ENCODE peak calls at places on chromosomes 1 and 21, in ten cellular contexts. Z is stomach, E is esophagus muscularis mucosa, A is ovary, W is tibial nerve, I is GM12878, B is K562, K is A549, Q is sigmoid colon, V is HepG2. N is an unnamed sample.

GRCh38 chr1:65471901-65472332 is 51.4 kb downstream of the LEPR start:
- DNase-seq in Z (no peak), E (no peak), A (no peak), W (peak), I (no peak), B (no peak), K (no peak), Q (no peak), V (no peak), N (no peak)

GRCh38 chr1:101004666-101005065 is 20.9 kb downstream of the DPH5 start:
- DNase-seq in Z (no peak), E (no peak), A (no peak), W (no peak), I (no peak), B (no peak), K (no peak), Q (no peak), V (peak), N (no peak)

GRCh38 chr1:22107126-22107525 is 35.8 kb downstream of the WNT4 start:
- DNase-seq in Z (no peak), E (no peak), A (no peak), W (no peak), I (no peak), B (no peak), K (no peak), Q (no peak), V (no peak), N (no peak)

GRCh38 chr1:92486251-92487077 is at the start of gene GFI1:
- DNase-seq in Z (peak), E (no peak), A (no peak), W (no peak), I (no peak), B (no peak), K (no peak), Q (no peak), V (peak), N (peak)

GRCh38 chr1:238281418-238281817 is 390.7 kb upstream of the ZP4 start:
- DNase-seq in Z (no peak), E (no peak), A (no peak), W (no peak), I (no peak), B (no peak), K (no peak), Q (no peak), V (no peak), N (no peak)

GRCh38 chr1:181469829-181470228 is 13.5 kb upstream of the CACNA1E start:
- DNase-seq in Z (no peak), E (no peak), A (peak), W (no peak), I (no peak), B (peak), K (peak), Q (no peak), V (no peak), N (no peak)

GRCh38 chr1:73463848-73464247 is 734.1 kb downstream of the LRRIQ3 start:
- DNase-seq in Z (no peak), E (no peak), A (no peak), W (no peak), I (no peak), B (no peak), K (no peak), Q (no peak), V (no peak), N (no peak)

GRCh38 chr1:42165511-42166210 is 1.1 kb upstream of the GUCA2A start:
- DNase-seq in Z (peak), E (no peak), A (no peak), W (no peak), I (no peak), B (no peak), K (peak), Q (peak), V (peak), N (peak)

GRCh38 chr21:39637197-39637970 is 24.6 kb downstream of the B3GALT5 start:
- DNase-seq in Z (no peak), E (peak), A (no peak), W (no peak), I (no peak), B (no peak), K (no peak), Q (no peak), V (no peak), N (peak)

GRCh38 chr1:72412286-72412685 is 129.9 kb upstream of the NEGR1 start:
- DNase-seq in Z (no peak), E (no peak), A (no peak), W (no peak), I (no peak), B (no peak), K (no peak), Q (no peak), V (no peak), N (no peak)

GRCh38 chr1:207241164-207241934 is 80.1 kb upstream of the CD55 start:
- DNase-seq in Z (no peak), E (no peak), A (no peak), W (no peak), I (no peak), B (no peak), K (no peak), Q (no peak), V (peak), N (no peak)

GRCh38 chr21:36705679-36706481 is 7.0 kb downstream of the SIM2 start:
- DNase-seq in Z (no peak), E (no peak), A (no peak), W (no peak), I (no peak), B (peak), K (no peak), Q (no peak), V (no peak), N (no peak)

GRCh38 chr1:209398330-209398991 is 185.1 kb upstream of the CAMK1G start:
- DNase-seq in Z (no peak), E (no peak), A (no peak), W (no peak), I (no peak), B (no peak), K (peak), Q (peak), V (no peak), N (peak)

GRCh38 chr1:24275510-24275909 is 43.6 kb upstream of the GRHL3 start:
- DNase-seq in Z (no peak), E (no peak), A (no peak), W (no peak), I (no peak), B (no peak), K (no peak), Q (peak), V (no peak), N (no peak)

GRCh38 chr1:169634145-169634544 is 4.2 kb upstream of the SELP start:
- DNase-seq in Z (no peak), E (no peak), A (no peak), W (no peak), I (no peak), B (no peak), K (no peak), Q (no peak), V (no peak), N (no peak)

GRCh38 chr1:174217787-174218574 is 58.7 kb downstream of the RABGAP1L start:
- DNase-seq in Z (no peak), E (no peak), A (no peak), W (no peak), I (no peak), B (peak), K (peak), Q (no peak), V (peak), N (no peak)

GRCh38 chr1:245764040-245764439 is 609.3 kb downstream of the KIF26B start:
- DNase-seq in Z (no peak), E (no peak), A (no peak), W (no peak), I (no peak), B (no peak), K (no peak), Q (no peak), V (no peak), N (no peak)

GRCh38 chr1:228174482-228175315 is 9.1 kb downstream of the IBA57 start:
- DNase-seq in Z (no peak), E (no peak), A (peak), W (no peak), I (no peak), B (peak), K (peak), Q (peak), V (no peak), N (no peak)

GRCh38 chr21:27400045-27400444 is 433.2 kb upstream of the ADAMTS5 start:
- DNase-seq in Z (no peak), E (no peak), A (no peak), W (no peak), I (no peak), B (no peak), K (no peak), Q (no peak), V (no peak), N (no peak)

GRCh38 chr1:184823080-184823479 is 68.4 kb upstream of the EDEM3 start:
- DNase-seq in Z (no peak), E (no peak), A (no peak), W (no peak), I (no peak), B (no peak), K (no peak), Q (peak), V (no peak), N (no peak)

GRCh38 chr1:109078317-109078716 is 2.5 kb upstream of the TAF13 start:
- DNase-seq in Z (no peak), E (peak), A (no peak), W (no peak), I (no peak), B (no peak), K (no peak), Q (no peak), V (no peak), N (no peak)

GRCh38 chr1:201404722-201405483 is 5.8 kb upstream of the LAD1 start:
- DNase-seq in Z (no peak), E (no peak), A (no peak), W (no peak), I (no peak), B (no peak), K (no peak), Q (no peak), V (no peak), N (peak)

GRCh38 chr1:223700942-223701637 is 11.2 kb upstream of the CAPN2 start:
- DNase-seq in Z (no peak), E (no peak), A (peak), W (no peak), I (no peak), B (peak), K (peak), Q (no peak), V (peak), N (no peak)

GRCh38 chr1:202210370-202210769 is 16.8 kb downstream of the LGR6 start:
- DNase-seq in Z (no peak), E (no peak), A (no peak), W (no peak), I (no peak), B (no peak), K (no peak), Q (no peak), V (no peak), N (no peak)

GRCh38 chr1:226541631-226542622 is 6.6 kb upstream of the STUM start:
- DNase-seq in Z (peak), E (no peak), A (peak), W (peak), I (no peak), B (no peak), K (no peak), Q (peak), V (no peak), N (peak)

GRCh38 chr1:51583532-51583931 is 33.4 kb upstream of the OSBPL9 start:
- DNase-seq in Z (peak), E (peak), A (peak), W (peak), I (no peak), B (peak), K (no peak), Q (peak), V (peak), N (no peak)

GRCh38 chr21:35559881-35560280 is 500.4 kb downstream of the SETD4 start:
- DNase-seq in Z (no peak), E (no peak), A (no peak), W (no peak), I (no peak), B (no peak), K (no peak), Q (no peak), V (no peak), N (no peak)

GRCh38 chr1:19289244-19289643 is 674 bp upstream of the AKR7A3 start:
- DNase-seq in Z (no peak), E (no peak), A (no peak), W (no peak), I (no peak), B (no peak), K (no peak), Q (no peak), V (no peak), N (no peak)

GRCh38 chr1:100404816-100405215 is 52.5 kb downstream of the CDC14A start:
- DNase-seq in Z (no peak), E (no peak), A (no peak), W (no peak), I (no peak), B (no peak), K (no peak), Q (no peak), V (no peak), N (no peak)

GRCh38 chr21:30793581-30794314 is 19.3 kb downstream of the KRTAP8-1 start:
- DNase-seq in Z (no peak), E (no peak), A (no peak), W (no peak), I (no peak), B (no peak), K (no peak), Q (no peak), V (no peak), N (no peak)

GRCh38 chr1:239930646-239931262 is 160.9 kb upstream of the FMN2 start:
- DNase-seq in Z (no peak), E (no peak), A (no peak), W (no peak), I (no peak), B (no peak), K (no peak), Q (no peak), V (no peak), N (no peak)

GRCh38 chr1:9127395-9128160 is 1.3 kb downstream of the GPR157 start:
- DNase-seq in Z (no peak), E (no peak), A (no peak), W (no peak), I (no peak), B (no peak), K (no peak), Q (no peak), V (no peak), N (no peak)

GRCh38 chr1:9126511-9126910 is 2.4 kb downstream of the GPR157 start:
- DNase-seq in Z (no peak), E (no peak), A (no peak), W (no peak), I (no peak), B (no peak), K (no peak), Q (no peak), V (no peak), N (no peak)

GRCh38 chr1:9129391-9130041 is 614 bp upstream of the GPR157 start:
- DNase-seq in Z (peak), E (peak), A (peak), W (peak), I (peak), B (peak), K (peak), Q (peak), V (peak), N (peak)

GRCh38 chr1:9128161-9128519 is 762 bp downstream of the GPR157 start:
- DNase-seq in Z (peak), E (no peak), A (no peak), W (no peak), I (no peak), B (no peak), K (peak), Q (peak), V (no peak), N (peak)

DNA sequence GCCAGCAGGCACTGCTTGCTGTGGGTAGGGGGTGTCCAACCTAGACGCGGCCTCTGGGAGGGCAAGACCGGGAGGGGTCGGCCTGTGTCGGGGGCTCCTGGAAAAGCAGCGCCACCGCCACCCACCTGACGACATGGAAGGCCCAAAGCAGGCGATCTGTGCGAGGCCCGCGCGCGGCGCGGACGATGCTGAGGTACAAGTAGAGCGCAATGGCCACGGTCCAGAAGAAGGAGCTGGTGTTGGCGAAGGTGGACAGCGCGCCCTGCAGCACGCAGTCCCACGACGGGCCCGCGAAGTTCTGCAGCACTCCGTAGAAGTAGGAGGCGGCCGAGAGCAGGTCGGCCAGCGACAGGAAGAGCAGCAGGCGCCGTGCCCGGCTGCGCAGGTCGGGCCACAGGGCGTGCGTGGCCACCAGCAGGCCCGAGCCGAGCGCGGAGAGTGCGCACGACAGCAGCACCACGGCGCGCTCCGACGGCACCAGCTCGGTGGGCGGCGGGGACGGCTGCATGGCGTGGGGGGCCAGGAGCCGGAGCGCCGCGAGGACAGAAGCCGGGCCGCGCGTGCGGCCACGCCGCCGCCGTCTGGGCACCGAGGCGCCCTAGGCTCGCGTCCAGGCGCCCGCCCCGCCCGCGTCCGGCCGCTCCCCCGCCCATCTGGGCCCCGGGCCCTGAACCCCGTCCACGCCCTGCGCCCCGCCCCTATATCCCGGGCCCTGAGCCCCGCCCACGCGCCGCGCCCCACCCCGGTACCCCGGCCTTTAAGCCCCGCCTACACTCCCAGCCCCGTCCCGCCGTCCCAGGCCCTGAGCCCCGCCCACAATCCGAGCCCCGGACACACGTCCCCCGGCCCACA is at the start of gene GPR157:
- DNase-seq in Z (peak), E (peak), A (peak), W (peak), I (no peak), B (peak), K (peak), Q (peak), V (peak), N (peak)
- TF ChIP-seq POLR2A in Z (no peak), E (peak), A (peak), W (peak), I (peak), B (no peak), K (peak), Q (no peak), V (peak), N (no peak)

GRCh38 chr21:45643021-45643980 is at the start of gene PCBP3:
- DNase-seq in Z (peak), E (peak), A (peak), W (peak), I (peak), B (peak), K (peak), Q (peak), V (no peak), N (peak)
- TF ChIP-seq EP300 in Z (no peak), E (no peak), A (no peak), W (no peak), I (no peak), B (no peak), K (no peak), Q (no peak), V (no peak), N (no peak)

GRCh38 chr1:154182342-154183044 is 9.4 kb downstream of the TPM3 start:
- DNase-seq in Z (peak), E (no peak), A (peak), W (peak), I (peak), B (peak), K (peak), Q (peak), V (peak), N (peak)
- TF ChIP-seq POLR2A in Z (no peak), E (no peak), A (no peak), W (no peak), I (peak), B (no peak), K (no peak), Q (no peak), V (no peak), N (no peak)

DNA sequence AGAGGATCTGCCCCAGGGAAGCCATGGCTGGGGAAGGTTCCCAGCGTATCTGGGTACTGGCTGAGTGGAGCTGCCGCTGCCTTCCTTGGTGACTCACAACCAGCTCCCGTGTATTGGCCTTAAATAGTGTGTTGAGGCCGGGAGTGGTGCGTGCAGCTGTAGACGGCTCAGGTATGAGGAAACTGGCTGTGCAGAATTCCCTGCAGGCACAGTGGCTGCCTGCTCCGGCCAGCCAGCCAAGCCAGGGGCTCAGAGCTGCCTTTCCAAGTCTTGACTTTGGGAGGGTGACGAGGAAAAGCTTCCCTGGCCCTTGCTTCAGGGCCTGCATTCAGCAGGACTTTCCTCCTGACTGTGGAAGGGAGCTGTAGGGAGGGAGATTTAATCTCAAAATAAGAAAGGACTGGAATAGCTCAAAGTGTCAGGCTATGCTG is at the start of gene VTCN1:
- DNase-seq in Z (peak), E (peak), A (no peak), W (no peak), I (no peak), B (no peak), K (peak), Q (no peak), V (no peak), N (peak)
- TF ChIP-seq EP300 in Z (no peak), E (no peak), A (no peak), W (no peak), I (no peak), B (no peak), K (no peak), Q (no peak), V (no peak), N (no peak)

GRCh38 chr1:26864610-26865480 is 1.9 kb downstream of the SFN start:
- DNase-seq in Z (peak), E (peak), A (peak), W (peak), I (peak), B (peak), K (peak), Q (peak), V (peak), N (peak)
- TF ChIP-seq POLR2A in Z (no peak), E (peak), A (peak), W (peak), I (peak), B (peak), K (peak), Q (peak), V (peak), N (peak)

GRCh38 chr1:156893048-156893953 is at the start of gene PEAR1:
- DNase-seq in Z (no peak), E (no peak), A (peak), W (peak), I (no peak), B (no peak), K (no peak), Q (peak), V (no peak), N (no peak)
- TF ChIP-seq EP300 in Z (no peak), E (no peak), A (no peak), W (peak), I (no peak), B (no peak), K (no peak), Q (no peak), V (no peak), N (no peak)

DNA sequence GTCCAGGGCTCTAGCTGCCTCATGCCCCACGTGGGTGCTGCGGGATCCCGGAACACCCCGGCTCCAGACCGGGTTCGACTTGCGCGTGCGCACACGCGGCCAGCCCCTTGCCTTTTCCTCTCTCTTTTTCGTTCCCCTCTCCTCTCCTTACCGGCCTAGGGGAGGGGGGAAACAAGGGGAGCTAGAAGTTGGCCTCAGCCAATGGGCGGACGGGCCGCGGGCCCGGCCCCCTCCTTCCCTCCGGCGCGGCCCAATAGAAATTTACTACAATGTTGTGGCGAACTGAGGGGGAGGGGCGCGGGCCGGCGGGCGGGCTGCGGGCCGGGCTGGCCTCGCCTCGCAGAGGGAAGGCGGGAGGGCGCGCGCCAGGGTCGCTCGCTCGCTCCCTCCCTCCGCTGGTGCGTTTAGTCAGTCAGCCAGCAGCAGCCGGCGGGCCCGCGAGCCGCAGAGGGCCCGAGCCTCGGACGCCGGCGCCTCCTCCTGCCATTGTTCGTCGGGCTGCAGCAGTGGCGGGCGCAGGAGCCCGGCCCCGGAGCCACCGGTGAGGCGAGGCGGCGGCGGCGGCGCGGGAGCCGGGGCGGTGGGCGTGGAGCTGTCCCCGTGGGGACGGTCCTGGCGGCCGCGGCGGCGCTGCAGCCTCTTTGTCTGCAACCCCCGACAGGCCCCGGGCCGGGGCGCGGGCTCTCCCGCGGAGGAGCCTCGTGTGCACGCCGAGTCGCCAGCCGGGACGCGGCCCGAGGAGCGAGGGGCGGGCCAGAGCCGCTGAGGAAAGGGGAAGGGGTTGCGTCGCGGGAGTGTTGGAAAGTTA is at the start of gene EPB41:
- DNase-seq in Z (peak), E (peak), A (peak), W (peak), I (peak), B (peak), K (peak), Q (peak), V (peak), N (peak)
- TF ChIP-seq POLR2A in Z (no peak), E (no peak), A (peak), W (peak), I (peak), B (no peak), K (no peak), Q (no peak), V (no peak), N (no peak)